ENCODE peak calls at places on chromosomes 4 and X, in seven cellular contexts. X is testis; V is HT1080; P is A549; D is Right ventricle myocardium inferior; R is NCI-H1436; L is stimulated activated naive CD8-positive, alpha-beta T cell treated with anti-CD3 and anti-CD28 coated beads, Interleukin-15, amount 100 ng/mL, for 72 hours. I is an unnamed sample.

GRCh38 chr4:146340798-146341197 is 126.5 kb downstream of the REELD1 start:
- DNase-seq in D (no peak), R (no peak), V (no peak), X (no peak), L (no peak), P (no peak), I (no peak)

GRCh38 chr4:139207873-139208403 is 30.9 kb upstream of the ELF2 start:
- DNase-seq in D (no peak), V (no peak), X (no peak), L (no peak), P (no peak), R (no peak), I (no peak)

GRCh38 chrX:69015564-69016218 is 149.6 kb downstream of the PJA1 start:
- DNase-seq in D (no peak), P (no peak), X (no peak), L (no peak), R (no peak), V (no peak), I (no peak)

GRCh38 chr4:51909236-51909703 is 66.3 kb downstream of the DCUN1D4 start:
- DNase-seq in V (no peak), P (peak; percentile 57), X (no peak), R (no peak), L (no peak), D (no peak), I (no peak)

GRCh38 chrX:26574208-26574607 is 358.2 kb downstream of the MAGEB5 start:
- DNase-seq in L (no peak), D (no peak), P (no peak), R (no peak), X (no peak), V (no peak), I (no peak)

GRCh38 chr4:153260553-153261306 is 56.5 kb downstream of the TRIM2 start:
- DNase-seq in R (no peak), P (no peak), D (no peak), X (no peak), L (no peak), V (peak; percentile 14), I (no peak)

GRCh38 chrX:54248309-54248708 is 65.3 kb upstream of the FAM120C start:
- DNase-seq in D (no peak), L (no peak), X (no peak), V (peak; percentile 0), R (no peak), P (peak; percentile 48), I (peak; percentile 1)

GRCh38 chr4:77818077-77818666 is 996 bp downstream of the CNOT6L start:
- DNase-seq in D (peak; percentile 92), X (peak; percentile 79), L (peak; percentile 38), P (peak; percentile 83), R (peak; percentile 49), V (peak; percentile 90), I (peak; percentile 61)

GRCh38 chr4:1693131-1693896 is 9.2 kb upstream of the FAM53A start:
- DNase-seq in D (peak; percentile 80), X (peak; percentile 58), R (peak; percentile 73), L (peak; percentile 70), V (peak; percentile 58), P (peak; percentile 87), I (no peak)

GRCh38 chr4:168257663-168258235 is 60.8 kb downstream of the DDX60 start:
- DNase-seq in D (no peak), X (peak; percentile 33), R (no peak), V (no peak), L (no peak), P (no peak), I (no peak)

GRCh38 chr4:48340276-48340904 is 939 bp upstream of the SLAIN2 start:
- DNase-seq in R (no peak), D (no peak), L (no peak), P (no peak), X (no peak), V (no peak), I (no peak)

GRCh38 chrX:29690061-29690460 is 525.3 kb upstream of the MAGEB2 start:
- DNase-seq in R (no peak), V (no peak), L (no peak), P (no peak), D (no peak), X (no peak), I (no peak)

GRCh38 chrX:155857561-155857960 is 23.6 kb upstream of the VAMP7 start:
- DNase-seq in V (peak; percentile 19), R (no peak), X (no peak), P (peak; percentile 37), L (no peak), D (no peak), I (no peak)

GRCh38 chr4:69781458-69782418 is 21.3 kb upstream of the SULT1B1 start:
- DNase-seq in V (no peak), L (no peak), X (no peak), D (no peak), R (no peak), P (no peak), I (no peak)

GRCh38 chr4:30716671-30717207 is 3.4 kb upstream of the PCDH7 start:
- DNase-seq in P (no peak), V (no peak), D (no peak), X (no peak), L (no peak), R (no peak), I (no peak)

GRCh38 chrX:71622347-71623104 is 4.2 kb upstream of the CXCR3 start:
- DNase-seq in V (peak; percentile 44), L (peak; percentile 76), X (peak; percentile 76), R (peak; percentile 28), D (peak; percentile 85), P (peak; percentile 20), I (no peak)

GRCh38 chr4:10098770-10099139 is 17.8 kb downstream of the WDR1 start:
- DNase-seq in V (peak; percentile 91), P (no peak), R (no peak), L (no peak), D (peak; percentile 49), X (no peak), I (no peak)

GRCh38 chr4:118981171-118981838 is 92.7 kb downstream of the SYNPO2 start:
- DNase-seq in V (no peak), L (no peak), D (no peak), P (no peak), X (no peak), R (no peak), I (no peak)

GRCh38 chr4:4227510-4228355 is 1.0 kb upstream of the OTOP1 start:
- DNase-seq in P (no peak), D (no peak), V (no peak), R (no peak), L (no peak), X (no peak), I (no peak)

GRCh38 chr4:129350800-129351199 is 254.8 kb downstream of the C4orf33 start:
- DNase-seq in X (no peak), R (peak; percentile 61), V (no peak), L (no peak), D (no peak), P (no peak), I (no peak)

GRCh38 chrX:51614353-51614752 is 4.4 kb downstream of the CENPVL3 start:
- DNase-seq in D (no peak), V (peak; percentile 5), X (no peak), R (peak; percentile 13), P (peak; percentile 35), L (no peak), I (no peak)

GRCh38 chr4:183147191-183147590 is 48.1 kb downstream of the WWC2 start:
- DNase-seq in L (no peak), X (no peak), V (no peak), P (no peak), D (no peak), R (no peak), I (no peak)

GRCh38 chr4:28879178-28879577 is 1841.0 kb upstream of the PCDH7 start:
- DNase-seq in V (peak; percentile 3), P (no peak), X (no peak), R (no peak), L (no peak), D (no peak), I (no peak)

GRCh38 chrX:40068048-40068447 is 29.7 kb downstream of the BCOR start:
- DNase-seq in R (no peak), L (no peak), V (peak; percentile 21), X (no peak), D (no peak), P (peak; percentile 59), I (no peak)

GRCh38 chr4:183960021-183960420 is 54.9 kb downstream of the STOX2 start:
- DNase-seq in R (no peak), X (peak; percentile 91), D (peak; percentile 66), P (peak; percentile 39), V (peak; percentile 10), L (no peak), I (peak; percentile 34)

GRCh38 chr4:139458999-139459398 is 5.1 kb downstream of the RAB33B start:
- DNase-seq in X (no peak), P (no peak), L (no peak), V (peak; percentile 33), R (no peak), D (no peak), I (no peak)

GRCh38 chrX:24149346-24150050 is at the start of gene ZFX:
- DNase-seq in L (peak; percentile 70), V (peak; percentile 23), X (peak; percentile 30), P (peak; percentile 74), D (peak; percentile 76), R (no peak), I (no peak)

GRCh38 chr4:132540268-132540667 is 608.8 kb upstream of the PCDH10 start:
- DNase-seq in P (no peak), R (no peak), D (no peak), X (no peak), V (no peak), L (no peak), I (no peak)

I was measured in kidney epithelial cell.